ENCODE peak calls at places on chromosomes 6 and 20, in four cellular contexts. One of them, this sample, is unnamed.

GRCh38 chr6:52000064-52000463 is 87.3 kb downstream of the PKHD1 start:
- DNase-seq in SHP77: no peak
- DNase-seq in H9: no peak
- DNase-seq in GM10248: no peak
- DNase-seq in this sample: no peak

GRCh38 chr6:132768051-132768517 is 10.4 kb upstream of the VNN2 start:
- DNase-seq in H9: peak; percentile 83
- DNase-seq in GM10248: peak; percentile 48
- DNase-seq in SHP77: peak; percentile 39
- DNase-seq in this sample: peak; percentile 90

GRCh38 chr6:10511477-10511876 is 9.7 kb upstream of the GCNT2 start:
- DNase-seq in GM10248: no peak
- DNase-seq in H9: no peak
- DNase-seq in SHP77: no peak
- DNase-seq in this sample: no peak

GRCh38 chr20:35489717-35490116 is 34.3 kb downstream of the CEP250 start:
- DNase-seq in SHP77: no peak
- DNase-seq in H9: no peak
- DNase-seq in GM10248: no peak
- DNase-seq in this sample: no peak

GRCh38 chr6:117200067-117200466 is 65.3 kb upstream of the VGLL2 start:
- DNase-seq in SHP77: no peak
- DNase-seq in GM10248: no peak
- DNase-seq in H9: no peak
- DNase-seq in this sample: no peak

GRCh38 chr20:36273414-36274247 is 32.5 kb upstream of the DLGAP4 start:
- DNase-seq in GM10248: peak; percentile 51
- DNase-seq in SHP77: peak; percentile 26
- DNase-seq in H9: no peak
- DNase-seq in this sample: no peak

GRCh38 chr6:63475707-63476106 is 96.6 kb upstream of the LOC128125822 start:
- DNase-seq in SHP77: no peak
- DNase-seq in GM10248: no peak
- DNase-seq in H9: no peak
- DNase-seq in this sample: no peak

GRCh38 chr20:32231847-32232246 is 24.2 kb downstream of the POFUT1 start:
- DNase-seq in SHP77: no peak
- DNase-seq in H9: no peak
- DNase-seq in GM10248: no peak
- DNase-seq in this sample: no peak

GRCh38 chr20:59606566-59606965 is 2.2 kb downstream of the PHACTR3 start:
- DNase-seq in SHP77: no peak
- DNase-seq in H9: no peak
- DNase-seq in GM10248: no peak
- DNase-seq in this sample: no peak

GRCh38 chr6:153312633-153313032 is 181.6 kb upstream of the RGS17 start:
- DNase-seq in GM10248: peak; percentile 14
- DNase-seq in SHP77: peak; percentile 42
- DNase-seq in H9: peak; percentile 55
- DNase-seq in this sample: peak; percentile 79

GRCh38 chr20:47762699-47763098 is 22.6 kb downstream of the SULF2 start:
- DNase-seq in GM10248: no peak
- DNase-seq in SHP77: no peak
- DNase-seq in H9: no peak
- DNase-seq in this sample: no peak

GRCh38 chr6:19736066-19736465 is 101.1 kb upstream of the ID4 start:
- DNase-seq in SHP77: no peak
- DNase-seq in GM10248: no peak
- DNase-seq in H9: peak; percentile 36
- DNase-seq in this sample: no peak

GRCh38 chr20:60586417-60587105 is 628.3 kb downstream of the CDH26 start:
- DNase-seq in SHP77: no peak
- DNase-seq in H9: no peak
- DNase-seq in GM10248: no peak
- DNase-seq in this sample: no peak

GRCh38 chr6:16762547-16763477 is 1.6 kb upstream of the ATXN1 start:
- DNase-seq in SHP77: peak; percentile 35
- DNase-seq in GM10248: peak; percentile 68
- DNase-seq in H9: peak; percentile 54
- DNase-seq in this sample: peak; percentile 80

GRCh38 chr6:130152908-130153510 is 69.7 kb downstream of the SAMD3 start:
- DNase-seq in SHP77: no peak
- DNase-seq in GM10248: no peak
- DNase-seq in H9: no peak
- DNase-seq in this sample: no peak

GRCh38 chr6:170111141-170111664 is 179.7 kb downstream of the DLL1 start:
- DNase-seq in GM10248: no peak
- DNase-seq in SHP77: no peak
- DNase-seq in H9: no peak
- DNase-seq in this sample: no peak

GRCh38 chr6:169332250-169332649 is 78.6 kb upstream of the THBS2 start:
- DNase-seq in GM10248: no peak
- DNase-seq in H9: no peak
- DNase-seq in SHP77: no peak
- DNase-seq in this sample: no peak

GRCh38 chr6:40912158-40912946 is 126.7 kb downstream of the UNC5CL start:
- DNase-seq in SHP77: peak; percentile 84
- DNase-seq in H9: peak; percentile 74
- DNase-seq in GM10248: peak; percentile 75
- DNase-seq in this sample: peak; percentile 84

GRCh38 chr6:49713346-49713745 is at the start of gene CRISP2:
- DNase-seq in SHP77: no peak
- DNase-seq in H9: peak; percentile 58
- DNase-seq in GM10248: no peak
- DNase-seq in this sample: peak; percentile 46

GRCh38 chr20:20814685-20815084 is 102.2 kb upstream of the RALGAPA2 start:
- DNase-seq in GM10248: no peak
- DNase-seq in H9: peak; percentile 85
- DNase-seq in SHP77: no peak
- DNase-seq in this sample: peak; percentile 91

GRCh38 chr6:144338951-144339681 is 54.0 kb downstream of the UTRN start:
- DNase-seq in SHP77: no peak
- DNase-seq in H9: no peak
- DNase-seq in GM10248: no peak
- DNase-seq in this sample: no peak

GRCh38 chr20:38633577-38634093 is 32.0 kb downstream of the ARHGAP40 start:
- DNase-seq in H9: peak; percentile 88
- DNase-seq in GM10248: peak; percentile 83
- DNase-seq in SHP77: peak; percentile 53
- DNase-seq in this sample: peak; percentile 95

GRCh38 chr6:36848658-36849441 is 9.6 kb upstream of the CPNE5 start:
- DNase-seq in GM10248: no peak
- DNase-seq in SHP77: peak; percentile 26
- DNase-seq in H9: peak; percentile 84
- DNase-seq in this sample: peak; percentile 90

GRCh38 chr6:169828176-169828575 is 76.8 kb downstream of the ERMARD start:
- DNase-seq in H9: peak; percentile 20
- DNase-seq in SHP77: no peak
- DNase-seq in GM10248: no peak
- DNase-seq in this sample: peak; percentile 30

GRCh38 chr6:138036955-138037592 is 70.1 kb downstream of the PERP start:
- DNase-seq in H9: no peak
- DNase-seq in SHP77: no peak
- DNase-seq in GM10248: no peak
- DNase-seq in this sample: no peak

GRCh38 chr20:62405108-62405980 is 1.7 kb downstream of the CABLES2 start:
- DNase-seq in SHP77: peak; percentile 85
- DNase-seq in GM10248: no peak
- DNase-seq in H9: peak; percentile 72
- DNase-seq in this sample: peak; percentile 83

GRCh38 chr6:11812951-11813350 is 34.3 kb upstream of the ADTRP start:
- DNase-seq in GM10248: no peak
- DNase-seq in SHP77: no peak
- DNase-seq in H9: no peak
- DNase-seq in this sample: no peak

GRCh38 chr6:54050750-54051149 is 60.5 kb upstream of the MLIP start:
- DNase-seq in SHP77: no peak
- DNase-seq in GM10248: no peak
- DNase-seq in H9: no peak
- DNase-seq in this sample: no peak

GRCh38 chr6:7893342-7893741 is 17.2 kb downstream of the TXNDC5 start:
- DNase-seq in GM10248: no peak
- DNase-seq in H9: no peak
- DNase-seq in SHP77: no peak
- DNase-seq in this sample: no peak

GRCh38 chr20:53631909-53632662 is 38.4 kb upstream of the ZNF217 start:
- DNase-seq in H9: no peak
- DNase-seq in GM10248: no peak
- DNase-seq in SHP77: no peak
- DNase-seq in this sample: peak; percentile 22

GRCh38 chr6:137353346-137353745 is 134.2 kb upstream of the IFNGR1 start:
- DNase-seq in H9: no peak
- DNase-seq in SHP77: no peak
- DNase-seq in GM10248: no peak
- DNase-seq in this sample: no peak

GRCh38 chr6:142935553-142936517 is 9.1 kb downstream of the HIVEP2 start:
- DNase-seq in SHP77: no peak
- DNase-seq in H9: no peak
- DNase-seq in GM10248: no peak
- DNase-seq in this sample: no peak

GRCh38 chr6:21612067-21612745 is 18.7 kb downstream of the SOX4 start:
- DNase-seq in GM10248: no peak
- DNase-seq in H9: no peak
- DNase-seq in SHP77: no peak
- DNase-seq in this sample: no peak

GRCh38 chr6:43770417-43771209 is 602 bp downstream of the VEGFA start:
- DNase-seq in H9: no peak
- DNase-seq in SHP77: peak; percentile 42
- DNase-seq in GM10248: peak; percentile 65
- DNase-seq in this sample: peak; percentile 84

GRCh38 chr6:23218751-23219150 is 649.4 kb downstream of the HDGFL1 start:
- DNase-seq in SHP77: peak; percentile 24
- DNase-seq in H9: peak; percentile 39
- DNase-seq in GM10248: no peak
- DNase-seq in this sample: peak; percentile 79

GRCh38 chr6:31971279-31971992 is 502 bp downstream of the DXO start:
- DNase-seq in H9: no peak
- DNase-seq in GM10248: no peak
- DNase-seq in SHP77: no peak
- DNase-seq in this sample: no peak

GRCh38 chr6:108565091-108565766 is 4.5 kb downstream of the FOXO3 start:
- DNase-seq in SHP77: no peak
- DNase-seq in GM10248: peak; percentile 41
- DNase-seq in H9: no peak
- DNase-seq in this sample: no peak

GRCh38 chr6:151616091-151616513 is 122.3 kb downstream of the CCDC170 start:
- DNase-seq in GM10248: no peak
- DNase-seq in SHP77: no peak
- DNase-seq in H9: peak; percentile 36
- DNase-seq in this sample: no peak

This sample was measured in endodermal cell.